ENCODE peak calls at places on chromosomes 11 and 22, in ten cellular contexts. H is body of pancreas, E is lower lobe of right lung, S is esophagus squamous epithelium, T is substantia nigra, Y is A549, K is cardiac muscle cell, R is uterus, B is ovary, A is breast epithelium. X is an unnamed sample.

GRCh38 chr22:45968003-45968650 is 8.8 kb downstream of the WNT7B start:
- DNase-seq in B (no peak), K (no peak), R (no peak), T (no peak), Y (no peak), S (no peak), E (no peak), H (no peak), A (no peak), X (no peak)

GRCh38 chr11:118082880-118083543 is 3.8 kb downstream of the SMIM35 start:
- DNase-seq in R (no peak), E (no peak), H (no peak), B (no peak), S (no peak), K (no peak), Y (no peak), T (no peak), A (no peak), X (no peak)

GRCh38 chr11:110199184-110199981 is 97.0 kb downstream of the RDX start:
- DNase-seq in E (no peak), T (no peak), K (peak; percentile 36), S (no peak), B (no peak), R (no peak), H (no peak), Y (no peak), A (no peak), X (no peak)

GRCh38 chr22:20138868-20139267 is 7.3 kb downstream of the ZDHHC8 start:
- DNase-seq in Y (no peak), B (no peak), T (no peak), H (no peak), S (no peak), R (no peak), A (no peak), K (no peak), E (no peak), X (no peak)

GRCh38 chr11:18383388-18384156 is 10.8 kb upstream of the LDHA start:
- DNase-seq in A (peak; percentile 62), E (peak; percentile 56), B (peak; percentile 40), H (peak; percentile 57), R (peak; percentile 67), S (no peak), K (peak; percentile 69), Y (peak; percentile 98), T (no peak), X (peak; percentile 71)

GRCh38 chr11:2837096-2837601 is 48.4 kb downstream of the CDKN1C start:
- DNase-seq in A (no peak), B (no peak), K (peak; percentile 97), H (peak; percentile 40), R (peak; percentile 72), E (peak; percentile 83), Y (peak; percentile 42), T (no peak), S (no peak), X (no peak)

GRCh38 chr11:126212089-126212660 is 593 bp downstream of the FAM118B start:
- DNase-seq in H (no peak), R (no peak), A (no peak), S (no peak), T (no peak), E (no peak), Y (no peak), K (peak; percentile 9), B (no peak), X (peak; percentile 18)

GRCh38 chr11:125272092-125272491 is 107.5 kb downstream of the PKNOX2 start:
- DNase-seq in A (no peak), R (no peak), Y (no peak), H (no peak), B (no peak), K (no peak), T (no peak), S (no peak), E (no peak), X (no peak)

GRCh38 chr11:127255239-127255638 is 254.7 kb upstream of the KIRREL3 start:
- DNase-seq in Y (no peak), T (no peak), K (peak; percentile 50), H (no peak), E (no peak), A (no peak), S (no peak), R (no peak), B (no peak), X (no peak)

GRCh38 chr22:49152146-49152929 is 675.3 kb downstream of the BRD1 start:
- DNase-seq in R (no peak), Y (no peak), B (no peak), A (no peak), H (no peak), E (no peak), T (no peak), S (no peak), K (peak; percentile 25), X (no peak)

GRCh38 chr11:35580397-35580781 is 37.9 kb upstream of the FJX1 start:
- DNase-seq in T (no peak), E (no peak), B (no peak), Y (no peak), H (no peak), K (no peak), S (no peak), R (no peak), A (no peak), X (no peak)

GRCh38 chr11:35583126-35583525 is 35.1 kb upstream of the FJX1 start:
- DNase-seq in S (no peak), H (no peak), E (no peak), A (no peak), B (no peak), Y (no peak), K (no peak), T (no peak), R (no peak), X (no peak)

GRCh38 chr11:35582033-35582432 is 36.2 kb upstream of the FJX1 start:
- DNase-seq in H (no peak), E (no peak), Y (no peak), T (no peak), A (no peak), K (no peak), S (no peak), R (no peak), B (no peak), X (no peak)

GRCh38 chr11:35583843-35584242 is 34.4 kb upstream of the FJX1 start:
- DNase-seq in E (no peak), H (no peak), A (no peak), T (no peak), S (no peak), K (no peak), B (no peak), R (no peak), Y (no peak), X (no peak)

DNA sequence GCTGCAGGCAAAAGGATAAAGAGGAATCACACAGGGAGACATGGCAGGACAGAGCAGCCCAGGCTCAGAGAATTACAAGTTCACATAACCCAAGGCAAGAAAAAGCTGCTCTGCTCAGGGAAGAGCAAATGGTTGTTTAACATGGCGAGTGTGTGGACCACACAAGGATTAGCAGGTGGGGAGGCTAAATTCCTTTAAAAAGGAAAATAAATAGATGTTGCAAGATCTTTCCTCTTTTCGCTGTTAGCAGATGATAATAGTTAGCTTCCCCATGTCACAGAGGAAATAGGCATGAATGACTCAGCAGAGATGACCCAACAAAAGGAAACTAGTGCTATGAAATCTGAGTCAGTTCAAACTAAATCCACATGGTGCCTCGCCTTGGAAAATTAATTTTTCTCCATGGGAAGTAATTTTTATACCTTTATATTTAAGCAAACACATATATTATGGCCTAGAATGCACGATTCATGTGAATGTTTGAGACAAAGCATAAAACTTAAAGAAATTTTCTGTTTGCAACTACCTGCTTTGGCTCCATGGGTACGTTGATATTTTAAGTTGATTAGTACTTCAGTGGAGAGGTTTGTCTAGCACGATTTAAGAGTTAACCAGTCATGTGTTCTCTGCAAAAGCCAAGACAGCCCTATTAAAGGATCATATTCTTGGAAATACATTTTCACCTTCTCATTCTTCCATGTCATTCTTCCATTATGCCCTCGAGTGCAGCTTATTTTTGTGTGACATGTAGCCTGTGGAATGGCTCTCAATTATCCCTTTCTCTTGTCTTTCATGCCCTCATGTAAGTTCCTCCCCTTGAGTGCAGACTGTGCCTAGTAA is 38.5 kb upstream of the FJX1 start:
- DNase-seq in B (no peak), R (no peak), E (no peak), T (no peak), K (no peak), S (no peak), Y (peak; percentile 82), H (no peak), A (no peak), X (no peak)
- H3K27ac ChIP-seq in B (no peak overlapping the region), R (no peak overlapping the region), E (no peak overlapping the region), T (no peak overlapping the region), K (no peak overlapping the region), S (no peak overlapping the region), Y (peak overlapping the region; percentile 92), H (no peak overlapping the region), A (no peak overlapping the region), X (no peak overlapping the region)

GRCh38 chr11:28913883-28914282 is 805.7 kb downstream of the METTL15 start:
- DNase-seq in T (no peak), H (no peak), B (no peak), Y (no peak), A (no peak), S (no peak), E (no peak), K (no peak), R (no peak), X (no peak)
- H3K27ac ChIP-seq in T (no peak overlapping the region), H (no peak overlapping the region), B (no peak overlapping the region), Y (no peak overlapping the region), A (no peak overlapping the region), S (no peak overlapping the region), E (no peak overlapping the region), K (no peak overlapping the region), R (no peak overlapping the region), X (no peak overlapping the region)

GRCh38 chr11:3856856-3857553 is 1.5 kb downstream of the STIM1 start:
- DNase-seq in S (no peak), Y (no peak), T (no peak), H (no peak), A (no peak), E (no peak), K (no peak), B (no peak), R (no peak), X (no peak)

GRCh38 chr11:3861698-3862097 is 6.2 kb downstream of the STIM1 start:
- DNase-seq in A (no peak), S (no peak), K (no peak), Y (no peak), E (no peak), R (no peak), T (no peak), H (no peak), B (no peak), X (no peak)

GRCh38 chr11:3857628-3858027 is 2.2 kb downstream of the STIM1 start:
- DNase-seq in Y (no peak), K (no peak), A (no peak), S (no peak), E (no peak), T (no peak), R (no peak), B (no peak), H (no peak), X (no peak)

GRCh38 chr11:3860360-3860759 is 4.9 kb downstream of the STIM1 start:
- DNase-seq in T (no peak), A (no peak), H (no peak), B (no peak), R (no peak), Y (no peak), S (no peak), E (no peak), K (no peak), X (no peak)

GRCh38 chr11:3859373-3859881 is 4.0 kb downstream of the STIM1 start:
- DNase-seq in E (no peak), H (peak; percentile 41), T (no peak), B (no peak), Y (no peak), S (no peak), R (no peak), K (peak; percentile 82), A (no peak), X (no peak)
- H3K27ac ChIP-seq in E (no peak overlapping the region), H (no peak overlapping the region), T (no peak overlapping the region), B (no peak overlapping the region), Y (no peak overlapping the region), S (peak overlapping the region; percentile 59), R (no peak overlapping the region), K (peak overlapping the region; percentile 86), A (no peak overlapping the region), X (no peak overlapping the region)

GRCh38 chr11:108616549-108616948 is 23.0 kb upstream of the EXPH5 start:
- DNase-seq in E (no peak), K (no peak), B (no peak), Y (peak; percentile 88), A (no peak), H (no peak), T (no peak), S (no peak), R (no peak), X (peak; percentile 65)
- H3K27ac ChIP-seq in E (no peak overlapping the region), K (no peak overlapping the region), B (no peak overlapping the region), Y (peak overlapping the region; percentile 69), A (no peak overlapping the region), H (no peak overlapping the region), T (no peak overlapping the region), S (peak overlapping the region; percentile 65), R (no peak overlapping the region), X (peak overlapping the region; percentile 63)